ENCODE peak calls at places on chromosomes 1 and 21, in nine cellular contexts. One of them, this sample, is unnamed.

GRCh38 chr1:192530254-192530653 is 45.3 kb upstream of the RGS1 start:
- DNase-seq in choroid plexus epithelial cell: peak
- DNase-seq in activated B cell treated with CpG ODN at 0.5 μM for 24 hours: no peak
- DNase-seq in ecto neural progenitor cell: no peak
- DNase-seq in NCI-H748 treated with DMSO at 0.1 percent for 48 hours: no peak
- DNase-seq in fibroblast of mammary gland: peak
- DNase-seq in C1 segment of cervical spinal cord: no peak
- DNase-seq in activated T-cell treated with anti-CD3 and anti-CD28 coated beads, Interleukin-2, amount 50 U/mL, for 24 hours: no peak
- DNase-seq in effector memory CD8-positive, alpha-beta T cell: no peak
- DNase-seq in this sample: no peak

GRCh38 chr1:23421343-23421742 is 3.2 kb downstream of the TCEA3 start:
- DNase-seq in activated T-cell treated with anti-CD3 and anti-CD28 coated beads, Interleukin-2, amount 50 U/mL, for 24 hours: no peak
- DNase-seq in effector memory CD8-positive, alpha-beta T cell: no peak
- DNase-seq in NCI-H748 treated with DMSO at 0.1 percent for 48 hours: no peak
- DNase-seq in ecto neural progenitor cell: no peak
- DNase-seq in fibroblast of mammary gland: no peak
- DNase-seq in C1 segment of cervical spinal cord: no peak
- DNase-seq in activated B cell treated with CpG ODN at 0.5 μM for 24 hours: no peak
- DNase-seq in choroid plexus epithelial cell: no peak
- DNase-seq in this sample: no peak

GRCh38 chr1:20589331-20590312 is 725 bp downstream of the CDA start:
- DNase-seq in effector memory CD8-positive, alpha-beta T cell: no peak
- DNase-seq in activated T-cell treated with anti-CD3 and anti-CD28 coated beads, Interleukin-2, amount 50 U/mL, for 24 hours: no peak
- DNase-seq in choroid plexus epithelial cell: peak
- DNase-seq in ecto neural progenitor cell: no peak
- DNase-seq in C1 segment of cervical spinal cord: no peak
- DNase-seq in activated B cell treated with CpG ODN at 0.5 μM for 24 hours: no peak
- DNase-seq in NCI-H748 treated with DMSO at 0.1 percent for 48 hours: no peak
- DNase-seq in fibroblast of mammary gland: peak
- DNase-seq in this sample: no peak

GRCh38 chr1:179329862-179330261 is 35.9 kb upstream of the AXDND1 start:
- DNase-seq in choroid plexus epithelial cell: no peak
- DNase-seq in C1 segment of cervical spinal cord: no peak
- DNase-seq in activated T-cell treated with anti-CD3 and anti-CD28 coated beads, Interleukin-2, amount 50 U/mL, for 24 hours: no peak
- DNase-seq in fibroblast of mammary gland: no peak
- DNase-seq in effector memory CD8-positive, alpha-beta T cell: no peak
- DNase-seq in activated B cell treated with CpG ODN at 0.5 μM for 24 hours: no peak
- DNase-seq in ecto neural progenitor cell: no peak
- DNase-seq in NCI-H748 treated with DMSO at 0.1 percent for 48 hours: no peak
- DNase-seq in this sample: no peak

GRCh38 chr1:67889940-67890567 is 56.8 kb upstream of the GNG12 start:
- DNase-seq in choroid plexus epithelial cell: peak
- DNase-seq in activated T-cell treated with anti-CD3 and anti-CD28 coated beads, Interleukin-2, amount 50 U/mL, for 24 hours: no peak
- DNase-seq in C1 segment of cervical spinal cord: no peak
- DNase-seq in fibroblast of mammary gland: peak
- DNase-seq in activated B cell treated with CpG ODN at 0.5 μM for 24 hours: no peak
- DNase-seq in NCI-H748 treated with DMSO at 0.1 percent for 48 hours: no peak
- DNase-seq in effector memory CD8-positive, alpha-beta T cell: no peak
- DNase-seq in ecto neural progenitor cell: no peak
- DNase-seq in this sample: no peak

GRCh38 chr1:101993703-101994102 is 3.0 kb downstream of the OLFM3 start:
- DNase-seq in fibroblast of mammary gland: peak
- DNase-seq in NCI-H748 treated with DMSO at 0.1 percent for 48 hours: no peak
- DNase-seq in activated B cell treated with CpG ODN at 0.5 μM for 24 hours: no peak
- DNase-seq in C1 segment of cervical spinal cord: no peak
- DNase-seq in ecto neural progenitor cell: no peak
- DNase-seq in activated T-cell treated with anti-CD3 and anti-CD28 coated beads, Interleukin-2, amount 50 U/mL, for 24 hours: no peak
- DNase-seq in choroid plexus epithelial cell: peak
- DNase-seq in effector memory CD8-positive, alpha-beta T cell: no peak
- DNase-seq in this sample: no peak

GRCh38 chr21:25568230-25568629 is 39.1 kb downstream of the MRPL39 start:
- DNase-seq in choroid plexus epithelial cell: peak
- DNase-seq in effector memory CD8-positive, alpha-beta T cell: no peak
- DNase-seq in NCI-H748 treated with DMSO at 0.1 percent for 48 hours: no peak
- DNase-seq in fibroblast of mammary gland: peak
- DNase-seq in C1 segment of cervical spinal cord: no peak
- DNase-seq in activated B cell treated with CpG ODN at 0.5 μM for 24 hours: no peak
- DNase-seq in ecto neural progenitor cell: no peak
- DNase-seq in activated T-cell treated with anti-CD3 and anti-CD28 coated beads, Interleukin-2, amount 50 U/mL, for 24 hours: peak
- DNase-seq in this sample: no peak

GRCh38 chr1:20078711-20079110 is 8.7 kb downstream of the PLA2G5 start:
- DNase-seq in activated T-cell treated with anti-CD3 and anti-CD28 coated beads, Interleukin-2, amount 50 U/mL, for 24 hours: no peak
- DNase-seq in choroid plexus epithelial cell: no peak
- DNase-seq in fibroblast of mammary gland: no peak
- DNase-seq in C1 segment of cervical spinal cord: no peak
- DNase-seq in activated B cell treated with CpG ODN at 0.5 μM for 24 hours: no peak
- DNase-seq in effector memory CD8-positive, alpha-beta T cell: no peak
- DNase-seq in ecto neural progenitor cell: no peak
- DNase-seq in NCI-H748 treated with DMSO at 0.1 percent for 48 hours: no peak
- DNase-seq in this sample: no peak

GRCh38 chr1:208682664-208683013 is 438.5 kb upstream of the PLXNA2 start:
- DNase-seq in effector memory CD8-positive, alpha-beta T cell: no peak
- DNase-seq in C1 segment of cervical spinal cord: no peak
- DNase-seq in NCI-H748 treated with DMSO at 0.1 percent for 48 hours: no peak
- DNase-seq in choroid plexus epithelial cell: no peak
- DNase-seq in ecto neural progenitor cell: no peak
- DNase-seq in activated T-cell treated with anti-CD3 and anti-CD28 coated beads, Interleukin-2, amount 50 U/mL, for 24 hours: no peak
- DNase-seq in fibroblast of mammary gland: no peak
- DNase-seq in activated B cell treated with CpG ODN at 0.5 μM for 24 hours: no peak
- DNase-seq in this sample: no peak

GRCh38 chr1:201847150-201847549 is 18.2 kb downstream of the IPO9 start:
- DNase-seq in activated B cell treated with CpG ODN at 0.5 μM for 24 hours: no peak
- DNase-seq in choroid plexus epithelial cell: no peak
- DNase-seq in ecto neural progenitor cell: no peak
- DNase-seq in fibroblast of mammary gland: no peak
- DNase-seq in effector memory CD8-positive, alpha-beta T cell: no peak
- DNase-seq in activated T-cell treated with anti-CD3 and anti-CD28 coated beads, Interleukin-2, amount 50 U/mL, for 24 hours: no peak
- DNase-seq in C1 segment of cervical spinal cord: no peak
- DNase-seq in NCI-H748 treated with DMSO at 0.1 percent for 48 hours: no peak
- DNase-seq in this sample: no peak

GRCh38 chr1:160098852-160099647 is 631 bp upstream of the IGSF8 start:
- DNase-seq in C1 segment of cervical spinal cord: peak
- DNase-seq in effector memory CD8-positive, alpha-beta T cell: peak
- DNase-seq in activated B cell treated with CpG ODN at 0.5 μM for 24 hours: peak
- DNase-seq in choroid plexus epithelial cell: peak
- DNase-seq in ecto neural progenitor cell: peak
- DNase-seq in NCI-H748 treated with DMSO at 0.1 percent for 48 hours: peak
- DNase-seq in fibroblast of mammary gland: peak
- DNase-seq in activated T-cell treated with anti-CD3 and anti-CD28 coated beads, Interleukin-2, amount 50 U/mL, for 24 hours: peak
- DNase-seq in this sample: peak

GRCh38 chr1:117653732-117654484 is 48.1 kb downstream of the TENT5C start:
- DNase-seq in C1 segment of cervical spinal cord: no peak
- DNase-seq in NCI-H748 treated with DMSO at 0.1 percent for 48 hours: peak
- DNase-seq in fibroblast of mammary gland: no peak
- DNase-seq in effector memory CD8-positive, alpha-beta T cell: no peak
- DNase-seq in choroid plexus epithelial cell: no peak
- DNase-seq in activated T-cell treated with anti-CD3 and anti-CD28 coated beads, Interleukin-2, amount 50 U/mL, for 24 hours: peak
- DNase-seq in ecto neural progenitor cell: no peak
- DNase-seq in activated B cell treated with CpG ODN at 0.5 μM for 24 hours: no peak
- DNase-seq in this sample: no peak

GRCh38 chr1:119885903-119886783 is 10.2 kb downstream of the ADAM30 start:
- DNase-seq in choroid plexus epithelial cell: peak
- DNase-seq in effector memory CD8-positive, alpha-beta T cell: peak
- DNase-seq in activated B cell treated with CpG ODN at 0.5 μM for 24 hours: no peak
- DNase-seq in activated T-cell treated with anti-CD3 and anti-CD28 coated beads, Interleukin-2, amount 50 U/mL, for 24 hours: peak
- DNase-seq in C1 segment of cervical spinal cord: no peak
- DNase-seq in fibroblast of mammary gland: peak
- DNase-seq in NCI-H748 treated with DMSO at 0.1 percent for 48 hours: no peak
- DNase-seq in ecto neural progenitor cell: peak
- DNase-seq in this sample: peak

GRCh38 chr1:189311915-189312314 is 1165.7 kb downstream of the BRINP3 start:
- DNase-seq in C1 segment of cervical spinal cord: no peak
- DNase-seq in effector memory CD8-positive, alpha-beta T cell: no peak
- DNase-seq in ecto neural progenitor cell: no peak
- DNase-seq in NCI-H748 treated with DMSO at 0.1 percent for 48 hours: no peak
- DNase-seq in choroid plexus epithelial cell: no peak
- DNase-seq in fibroblast of mammary gland: no peak
- DNase-seq in activated B cell treated with CpG ODN at 0.5 μM for 24 hours: no peak
- DNase-seq in activated T-cell treated with anti-CD3 and anti-CD28 coated beads, Interleukin-2, amount 50 U/mL, for 24 hours: no peak
- DNase-seq in this sample: no peak

This sample was measured in activated gamma-delta T cell treated with Interleukin-2 at 50 U/mL for 16 hours.